ENCODE peak calls at places on chromosomes 13 and 19, in six cellular contexts. I, O, V, M, R and Y are unnamed samples.

GRCh38 chr19:32223595-32224370 is 121.6 kb upstream of the ZNF507 start:
- DNase-seq in I (no peak), O (no peak), V (no peak), M (no peak), R (no peak), Y (no peak)

GRCh38 chr13:21964686-21965085 is 293.8 kb downstream of the FGF9 start:
- DNase-seq in I (no peak), O (no peak), V (no peak), M (no peak), R (no peak), Y (no peak)

GRCh38 chr19:41997121-41997850 is 3.3 kb upstream of the ATP1A3 start:
- DNase-seq in I (no peak), O (no peak), V (no peak), M (peak), R (peak), Y (no peak)

GRCh38 chr13:61078976-61079770 is 336.5 kb downstream of the PCDH20 start:
- DNase-seq in I (no peak), O (no peak), V (no peak), M (no peak), R (no peak), Y (no peak)

GRCh38 chr13:75960538-75960994 is 324.4 kb downstream of the LMO7 start:
- DNase-seq in I (no peak), O (no peak), V (no peak), M (no peak), R (no peak), Y (no peak)

GRCh38 chr19:34224996-34225658 is 29.2 kb upstream of the GARRE1 start:
- DNase-seq in I (no peak), O (no peak), V (no peak), M (no peak), R (no peak), Y (no peak)

GRCh38 chr19:35351441-35352176 is 3.9 kb downstream of the FFAR1 start:
- DNase-seq in I (no peak), O (peak), V (no peak), M (no peak), R (no peak), Y (no peak)

GRCh38 chr13:75357576-75358295 is 124.2 kb downstream of the TBC1D4 start:
- DNase-seq in I (no peak), O (no peak), V (no peak), M (peak), R (no peak), Y (no peak)

GRCh38 chr13:57673197-57673596 is 41.7 kb downstream of the PCDH17 start:
- DNase-seq in I (no peak), O (no peak), V (no peak), M (no peak), R (no peak), Y (no peak)

DNA sequence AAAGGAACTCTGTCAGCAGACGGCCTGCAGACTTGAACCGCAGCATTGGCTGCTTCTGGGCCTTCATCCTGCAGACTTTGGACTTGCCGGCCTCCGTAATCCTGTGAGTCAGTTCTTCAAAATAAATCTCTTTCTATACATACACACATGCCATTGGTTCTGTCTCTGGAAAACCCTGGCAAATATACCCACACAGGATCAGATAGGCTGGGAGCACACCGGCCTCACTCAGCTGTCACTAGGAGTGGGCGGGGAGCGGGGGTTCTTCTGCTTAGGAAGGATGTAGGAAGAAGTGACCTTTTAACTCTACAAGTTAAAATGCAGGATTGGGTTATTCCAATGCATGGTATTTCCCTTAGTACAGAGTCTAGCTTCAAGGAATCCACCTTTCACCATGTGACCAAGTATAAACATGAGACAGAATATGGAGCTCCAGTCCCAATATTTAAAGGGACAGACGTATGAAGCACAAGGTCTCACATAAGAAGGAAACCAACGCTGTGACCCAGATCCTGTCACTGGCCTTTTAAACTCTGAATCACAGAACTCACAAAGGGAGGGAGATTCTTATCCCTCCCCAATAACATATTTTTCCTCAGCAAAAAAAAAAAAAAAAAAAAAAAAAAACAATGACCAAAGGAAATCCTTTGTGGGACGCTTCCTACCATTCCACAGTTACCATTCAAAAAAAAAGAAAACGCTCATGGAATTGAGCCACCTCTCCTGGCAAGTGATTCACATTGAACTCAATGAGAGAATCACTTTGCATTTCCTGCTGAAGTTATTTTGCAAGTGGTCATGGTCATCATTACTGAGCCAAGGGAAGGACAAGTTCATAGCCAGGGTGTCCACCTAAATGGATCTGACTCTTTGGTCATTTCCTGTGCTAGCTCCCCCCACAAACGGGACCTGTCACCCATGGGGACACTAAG is 352.9 kb downstream of the FOXO1 start:
- DNase-seq in I (no peak), O (no peak), V (no peak), M (peak), R (no peak), Y (no peak)
- TF ChIP-seq POLR2A in I (no peak), O (no peak), V (no peak), M (no peak), R (no peak), Y (no peak)

DNA sequence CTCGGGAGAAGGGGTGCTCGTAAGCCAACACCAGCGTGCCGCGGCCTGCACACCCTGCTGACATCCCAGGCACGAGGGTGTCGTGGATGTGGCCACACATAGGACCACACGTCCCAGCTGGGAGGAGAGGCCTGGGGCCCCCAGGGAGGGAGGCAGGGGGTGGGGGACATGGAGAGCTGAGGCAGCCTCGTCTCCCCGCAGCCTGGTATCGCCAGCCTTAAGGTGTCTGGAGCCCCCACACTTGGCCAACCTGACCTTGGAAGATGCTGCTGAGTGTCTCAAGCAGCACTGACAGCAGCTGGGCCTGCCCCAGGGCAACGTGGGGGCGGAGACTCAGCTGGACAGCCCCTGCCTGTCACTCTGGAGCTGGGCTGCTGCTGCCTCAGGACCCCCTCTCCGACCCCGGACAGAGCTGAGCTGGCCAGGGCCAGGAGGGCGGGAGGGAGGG is 2.4 kb downstream of the IZUMO4 start:
- DNase-seq in I (no peak), O (no peak), V (no peak), M (no peak), R (no peak), Y (no peak)
- H3K27ac ChIP-seq in I (peak), O (no peak), V (no peak), M (no peak), R (no peak), Y (no peak)

GRCh38 chr13:94173312-94173854 is 306.1 kb downstream of the DCT start:
- DNase-seq in I (no peak), O (no peak), V (no peak), M (no peak), R (no peak), Y (no peak)
- TF ChIP-seq CTCF in I (no peak), O (no peak), V (no peak), M (no peak), R (no peak), Y (no peak)

GRCh38 chr13:48412881-48413351 is at the start of gene LPAR6:
- DNase-seq in I (no peak), O (no peak), V (no peak), M (peak), R (no peak), Y (no peak)
- TF ChIP-seq POLR2A in I (peak), O (no peak), V (peak), M (peak), R (no peak), Y (no peak)

GRCh38 chr13:100451923-100452322 is 136.7 kb downstream of the GGACT start:
- DNase-seq in I (no peak), O (no peak), V (no peak), M (no peak), R (no peak), Y (no peak)
- H3K27ac ChIP-seq in I (no peak), O (no peak), V (no peak), M (no peak), R (no peak), Y (no peak)

DNA sequence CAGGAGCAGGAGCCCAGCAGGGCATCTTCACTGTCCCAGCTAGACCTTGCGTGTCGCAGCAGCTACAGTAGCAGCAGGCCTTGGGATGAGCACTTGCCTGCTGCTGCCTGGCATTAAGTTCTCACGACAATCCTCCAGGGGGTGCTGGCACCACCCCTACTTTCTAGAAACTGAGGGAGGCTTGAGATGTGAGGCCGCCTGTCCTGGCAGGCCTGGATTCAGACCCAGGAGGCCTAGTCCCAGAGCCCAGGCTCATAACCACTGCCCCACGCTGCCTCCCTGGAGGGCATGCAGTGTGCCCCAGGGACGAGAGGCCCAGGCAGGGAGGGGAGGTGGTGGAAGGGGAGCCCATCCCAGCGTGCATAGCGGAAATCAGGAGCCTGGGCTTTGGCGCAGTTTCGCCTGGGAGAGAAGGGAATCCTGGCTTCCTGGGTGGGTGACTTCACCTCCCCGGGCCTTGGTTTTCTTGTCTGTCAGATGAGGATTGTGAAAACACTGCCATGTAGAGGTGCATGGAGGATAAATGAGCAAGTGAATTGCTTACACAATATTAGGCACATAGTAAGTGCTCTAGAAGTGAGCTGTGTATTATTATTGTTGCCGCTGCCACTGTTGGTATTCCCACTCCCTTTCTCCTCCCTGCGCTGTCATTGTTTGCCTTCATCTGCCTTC is 26.1 kb downstream of the PPP5C start:
- DNase-seq in I (no peak), O (no peak), V (no peak), M (peak), R (no peak), Y (peak)
- TF ChIP-seq CTCF in I (peak), O (no peak), V (no peak), M (no peak), R (no peak), Y (no peak)

DNA sequence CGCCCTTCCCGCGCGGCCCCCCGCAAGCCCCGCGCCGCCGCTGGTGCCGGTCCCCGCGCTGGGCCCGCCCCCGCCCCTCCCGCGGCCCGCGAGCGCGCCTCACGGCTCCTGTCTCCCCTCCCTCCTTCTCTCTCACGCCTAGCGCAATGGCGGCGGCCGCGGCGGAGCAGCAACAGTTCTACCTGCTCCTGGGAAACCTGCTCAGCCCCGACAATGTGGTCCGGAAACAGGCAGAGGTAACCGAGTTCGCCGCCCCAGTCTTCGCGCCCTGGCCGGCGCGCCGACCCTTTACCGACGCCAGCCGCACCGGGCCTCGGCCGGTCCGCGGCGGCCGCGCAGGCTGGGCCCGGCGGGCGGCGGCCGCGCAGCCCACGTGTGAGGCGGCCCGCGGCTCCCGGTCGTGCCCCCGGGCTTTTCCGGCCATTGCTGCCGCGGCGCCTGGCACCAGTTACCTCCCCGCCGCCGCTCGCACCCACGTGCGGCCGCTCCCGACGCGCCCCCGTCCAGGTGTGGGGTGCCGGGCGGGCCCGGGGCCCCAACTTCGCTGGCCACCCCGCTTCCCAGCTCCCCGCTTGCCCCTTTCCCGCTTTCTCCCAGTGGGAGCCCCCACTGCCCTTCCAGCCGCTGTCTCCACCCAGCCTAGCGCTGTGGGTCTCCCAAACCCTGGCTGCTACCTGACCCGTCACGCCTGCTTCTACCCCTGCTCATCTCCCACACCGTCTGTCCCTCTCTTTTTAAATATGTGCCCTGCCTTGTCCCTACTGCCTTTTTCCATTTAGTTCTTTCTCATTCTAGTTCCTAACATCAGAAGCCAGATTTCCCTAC is 23.3 kb downstream of the IPO5 start:
- DNase-seq in I (no peak), O (no peak), V (no peak), M (peak), R (no peak), Y (no peak)
- TF ChIP-seq POLR2A in I (no peak), O (no peak), V (no peak), M (no peak), R (no peak), Y (no peak)

GRCh38 chr13:40579535-40579934 is 86.9 kb downstream of the FOXO1 start:
- DNase-seq in I (no peak), O (no peak), V (no peak), M (no peak), R (no peak), Y (no peak)

GRCh38 chr13:40580566-40581276 is 85.7 kb downstream of the FOXO1 start:
- DNase-seq in I (no peak), O (no peak), V (no peak), M (no peak), R (peak), Y (no peak)

GRCh38 chr13:40583738-40584137 is 82.7 kb downstream of the FOXO1 start:
- DNase-seq in I (no peak), O (no peak), V (no peak), M (no peak), R (no peak), Y (no peak)

GRCh38 chr13:40582531-40582930 is 83.9 kb downstream of the FOXO1 start:
- DNase-seq in I (no peak), O (no peak), V (no peak), M (no peak), R (no peak), Y (no peak)

DNA sequence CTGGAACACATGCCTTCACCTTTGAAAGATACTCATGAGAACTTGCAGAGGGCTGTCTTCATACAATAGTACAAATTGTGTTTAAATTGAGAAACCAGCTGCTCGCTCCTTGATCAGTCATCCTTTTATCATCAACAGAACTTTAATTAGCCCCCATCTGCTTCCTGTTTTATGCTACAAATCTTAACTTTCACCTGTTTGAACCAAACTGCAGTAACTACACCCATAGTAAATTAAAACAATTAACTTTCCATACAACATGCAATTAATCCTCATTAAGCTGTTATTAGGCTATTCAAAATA is 85.2 kb downstream of the FOXO1 start:
- DNase-seq in I (no peak), O (no peak), V (no peak), M (no peak), R (no peak), Y (no peak)
- H3K27ac ChIP-seq in I (no peak), O (no peak), V (no peak), M (no peak), R (no peak), Y (no peak)